ENCODE peak calls at places on chromosome 2, in ten cellular contexts. J, C, L, A, T, K, G, Q, H and X are unnamed samples.

GRCh38 chr2:81395746-81396145 is 1091.2 kb upstream of the LRRTM1 start:
- DNase-seq in T (no peak), J (no peak), K (no peak), A (no peak), L (no peak), Q (no peak), G (no peak), C (no peak), H (no peak), X (no peak)

GRCh38 chr2:38750011-38750792 is 959 bp downstream of the SRSF7 start:
- DNase-seq in L (no peak), C (peak), G (peak), H (no peak), T (peak), J (peak), A (no peak), Q (peak), K (peak), X (no peak)

GRCh38 chr2:128454980-128455709 is 136.5 kb upstream of the HS6ST1 start:
- DNase-seq in A (no peak), H (no peak), L (peak), J (no peak), Q (no peak), G (no peak), C (no peak), T (no peak), K (peak), X (no peak)

GRCh38 chr2:74416721-74417120 is 4.7 kb downstream of the C2orf81 start:
- DNase-seq in J (no peak), H (no peak), G (no peak), C (no peak), T (no peak), L (no peak), A (no peak), Q (no peak), K (no peak), X (no peak)

GRCh38 chr2:64524604-64525322 is 635 bp downstream of the AFTPH start:
- DNase-seq in G (peak), C (peak), K (no peak), T (peak), J (peak), L (no peak), Q (no peak), A (no peak), H (peak), X (no peak)

GRCh38 chr2:238578256-238578655 is 151.5 kb downstream of the ASB1 start:
- DNase-seq in T (no peak), G (no peak), A (no peak), K (peak), J (no peak), C (no peak), Q (no peak), H (no peak), L (no peak), X (no peak)

GRCh38 chr2:109457366-109457765 is 156.4 kb downstream of the SEPTIN10 start:
- DNase-seq in T (no peak), Q (no peak), C (no peak), H (peak), J (no peak), K (peak), A (no peak), G (no peak), L (no peak), X (no peak)

GRCh38 chr2:199807966-199808365 is 43.0 kb downstream of the FTCDNL1 start:
- DNase-seq in G (no peak), J (no peak), T (no peak), K (no peak), A (no peak), L (no peak), C (no peak), Q (no peak), H (no peak), X (no peak)

GRCh38 chr2:26873584-26873983 is 25.7 kb downstream of the DPYSL5 start:
- DNase-seq in J (no peak), K (no peak), C (no peak), A (no peak), G (no peak), L (no peak), T (no peak), Q (no peak), H (no peak), X (no peak)

GRCh38 chr2:224986479-224986878 is 55.8 kb downstream of the DOCK10 start:
- DNase-seq in T (no peak), Q (no peak), G (no peak), C (no peak), A (no peak), L (no peak), H (no peak), K (no peak), J (peak), X (no peak)

GRCh38 chr2:54360055-54360792 is 95.9 kb upstream of the SPTBN1 start:
- DNase-seq in J (no peak), K (no peak), C (peak), G (peak), L (peak), T (peak), A (peak), H (no peak), Q (no peak), X (no peak)

GRCh38 chr2:55430536-55430935 is 10.9 kb upstream of the CCDC88A start:
- DNase-seq in A (no peak), H (peak), K (no peak), J (no peak), T (no peak), L (no peak), C (no peak), G (no peak), Q (no peak), X (no peak)

GRCh38 chr2:239874636-239875356 is 150.3 kb downstream of the NDUFA10 start:
- DNase-seq in C (no peak), H (no peak), J (no peak), K (no peak), T (no peak), G (no peak), A (no peak), L (peak), Q (no peak), X (no peak)

GRCh38 chr2:20467789-20468548 is 21.1 kb downstream of the RHOB start:
- DNase-seq in L (peak), C (no peak), G (no peak), Q (no peak), T (peak), K (peak), H (peak), J (no peak), A (no peak), X (no peak)

GRCh38 chr2:203743441-203743932 is 37.0 kb downstream of the CD28 start:
- DNase-seq in T (no peak), K (no peak), C (no peak), L (no peak), J (no peak), A (no peak), Q (no peak), G (peak), H (no peak), X (no peak)

GRCh38 chr2:67945976-67946375 is 116.8 kb downstream of the C1D start:
- DNase-seq in Q (no peak), L (no peak), G (no peak), J (no peak), A (no peak), K (no peak), H (no peak), T (no peak), C (no peak), X (no peak)

GRCh38 chr2:53970095-53970897 is 497 bp downstream of the PSME4 start:
- DNase-seq in Q (peak), G (peak), L (peak), K (no peak), J (peak), C (peak), H (peak), T (no peak), A (peak), X (no peak)

GRCh38 chr2:237700583-237701032 is 73.2 kb downstream of the LRRFIP1 start:
- DNase-seq in T (no peak), L (peak), H (no peak), K (peak), A (peak), J (peak), Q (no peak), G (no peak), C (no peak), X (no peak)

GRCh38 chr2:9693138-9693520 is 62.3 kb upstream of the YWHAQ start:
- DNase-seq in Q (no peak), H (no peak), T (peak), A (peak), K (no peak), G (no peak), J (no peak), L (peak), C (no peak), X (no peak)

GRCh38 chr2:62071760-62072680 is 123.9 kb upstream of the B3GNT2 start:
- DNase-seq in J (no peak), H (no peak), A (no peak), T (no peak), L (no peak), K (no peak), C (no peak), Q (no peak), G (no peak), X (no peak)

GRCh38 chr2:234451852-234452625 is 44.8 kb downstream of the ARL4C start:
- DNase-seq in L (no peak), T (no peak), G (no peak), C (no peak), Q (no peak), K (no peak), J (peak), A (peak), H (no peak), X (no peak)

GRCh38 chr2:70855679-70856078 is 20.1 kb upstream of the CD207 start:
- DNase-seq in K (no peak), A (no peak), Q (no peak), J (no peak), C (no peak), G (no peak), L (peak), T (no peak), H (peak), X (no peak)

GRCh38 chr2:149507933-149508332 is 79.6 kb downstream of the MMADHC start:
- DNase-seq in A (no peak), H (no peak), K (no peak), L (no peak), C (no peak), Q (no peak), T (no peak), J (no peak), G (no peak), X (no peak)

GRCh38 chr2:71635798-71636197 is 182.4 kb downstream of the DYSF start:
- DNase-seq in L (no peak), C (no peak), Q (no peak), T (no peak), H (no peak), G (no peak), J (no peak), K (no peak), A (no peak), X (no peak)

GRCh38 chr2:47945036-47945781 is 38.9 kb upstream of the FBXO11 start:
- DNase-seq in J (no peak), T (no peak), K (no peak), G (no peak), L (no peak), C (no peak), H (no peak), A (no peak), Q (no peak), X (no peak)

GRCh38 chr2:96866586-96866985 is 3.3 kb downstream of the SEMA4C start:
- DNase-seq in A (no peak), H (no peak), G (no peak), K (peak), L (no peak), C (no peak), T (no peak), Q (no peak), J (no peak), X (no peak)

GRCh38 chr2:28496781-28497180 is 921 bp downstream of the PLB1 start:
- DNase-seq in Q (no peak), J (no peak), C (no peak), K (no peak), A (no peak), T (no peak), H (no peak), G (no peak), L (no peak), X (no peak)

GRCh38 chr2:195601361-195601760 is 55.7 kb upstream of the SLC39A10 start:
- DNase-seq in G (no peak), L (no peak), C (no peak), A (no peak), Q (no peak), K (no peak), J (no peak), T (no peak), H (no peak), X (no peak)

GRCh38 chr2:96140941-96141623 is 2.8 kb upstream of the ASTL start:
- DNase-seq in A (no peak), C (no peak), K (peak), J (no peak), L (no peak), G (no peak), Q (no peak), T (no peak), H (no peak), X (no peak)

GRCh38 chr2:64414736-64415435 is 39.1 kb upstream of the LGALSL start:
- DNase-seq in T (no peak), K (no peak), Q (no peak), J (no peak), A (no peak), G (no peak), L (no peak), C (no peak), H (no peak), X (no peak)

GRCh38 chr2:38592951-38593350 is 9.8 kb downstream of the HNRNPLL start:
- DNase-seq in J (no peak), L (no peak), K (no peak), H (no peak), A (no peak), G (no peak), C (no peak), Q (no peak), T (no peak), X (no peak)

GRCh38 chr2:180927030-180927686 is 53.2 kb upstream of the UBE2E3 start:
- DNase-seq in C (no peak), G (no peak), A (no peak), Q (no peak), J (no peak), L (no peak), T (no peak), H (no peak), K (no peak), X (no peak)

GRCh38 chr2:193867454-193867853 is 1672.7 kb upstream of the TMEFF2 start:
- DNase-seq in J (no peak), T (no peak), C (no peak), A (no peak), Q (no peak), K (no peak), H (no peak), L (no peak), G (no peak), X (no peak)

GRCh38 chr2:233098615-233099014 is 38.5 kb downstream of the INPP5D start:
- DNase-seq in J (no peak), A (no peak), L (no peak), H (peak), Q (no peak), K (peak), C (peak), G (no peak), T (no peak), X (no peak)

GRCh38 chr2:59008950-59009349 is 767.8 kb upstream of the FANCL start:
- DNase-seq in H (no peak), Q (no peak), T (no peak), J (no peak), K (no peak), C (no peak), G (no peak), A (no peak), L (no peak), X (no peak)

DNA sequence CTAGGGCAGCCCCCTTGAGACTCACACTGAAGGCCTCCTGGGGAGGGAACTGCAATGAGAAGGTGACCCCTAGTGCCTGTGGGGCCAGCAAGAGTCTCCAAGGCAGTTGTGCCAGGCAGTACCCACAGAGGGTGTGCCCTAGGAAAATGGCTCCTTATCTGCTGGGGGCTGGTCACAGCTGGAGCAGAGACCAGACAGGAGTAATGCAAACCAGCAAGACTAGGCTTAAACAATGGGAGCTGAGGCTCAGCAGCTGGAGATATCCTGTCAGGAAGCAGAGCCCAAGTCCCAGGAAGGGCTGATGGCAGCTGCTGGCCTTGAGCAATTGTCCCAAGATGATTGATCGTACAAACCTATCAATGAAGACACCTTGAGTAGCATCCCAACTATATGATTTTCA is 26.8 kb upstream of the E2F6 start:
- DNase-seq in Q (no peak), G (no peak), K (no peak), C (no peak), J (no peak), H (no peak), T (no peak), A (no peak), L (no peak), X (no peak)
- H3K27ac ChIP-seq in Q (no peak), G (no peak), K (no peak), C (no peak), J (no peak), H (no peak), T (no peak), A (no peak), L (no peak), X (no peak)

GRCh38 chr2:31233216-31233615 is 736 bp upstream of the EHD3 start:
- DNase-seq in C (no peak), L (peak), K (no peak), Q (no peak), T (no peak), H (peak), G (no peak), J (no peak), A (no peak), X (no peak)
- H3K4me3 ChIP-seq in C (no peak), L (no peak), K (peak), Q (peak), T (no peak), H (peak), G (peak), J (peak), A (no peak), X (no peak)

GRCh38 chr2:45992746-45993475 is 304.3 kb upstream of the EPAS1 start:
- DNase-seq in L (no peak), G (no peak), K (no peak), J (no peak), T (no peak), Q (no peak), C (no peak), H (no peak), A (no peak), X (no peak)
- H3K27ac ChIP-seq in L (no peak), G (no peak), K (no peak), J (no peak), T (no peak), Q (peak), C (peak), H (peak), A (no peak), X (no peak)

DNA sequence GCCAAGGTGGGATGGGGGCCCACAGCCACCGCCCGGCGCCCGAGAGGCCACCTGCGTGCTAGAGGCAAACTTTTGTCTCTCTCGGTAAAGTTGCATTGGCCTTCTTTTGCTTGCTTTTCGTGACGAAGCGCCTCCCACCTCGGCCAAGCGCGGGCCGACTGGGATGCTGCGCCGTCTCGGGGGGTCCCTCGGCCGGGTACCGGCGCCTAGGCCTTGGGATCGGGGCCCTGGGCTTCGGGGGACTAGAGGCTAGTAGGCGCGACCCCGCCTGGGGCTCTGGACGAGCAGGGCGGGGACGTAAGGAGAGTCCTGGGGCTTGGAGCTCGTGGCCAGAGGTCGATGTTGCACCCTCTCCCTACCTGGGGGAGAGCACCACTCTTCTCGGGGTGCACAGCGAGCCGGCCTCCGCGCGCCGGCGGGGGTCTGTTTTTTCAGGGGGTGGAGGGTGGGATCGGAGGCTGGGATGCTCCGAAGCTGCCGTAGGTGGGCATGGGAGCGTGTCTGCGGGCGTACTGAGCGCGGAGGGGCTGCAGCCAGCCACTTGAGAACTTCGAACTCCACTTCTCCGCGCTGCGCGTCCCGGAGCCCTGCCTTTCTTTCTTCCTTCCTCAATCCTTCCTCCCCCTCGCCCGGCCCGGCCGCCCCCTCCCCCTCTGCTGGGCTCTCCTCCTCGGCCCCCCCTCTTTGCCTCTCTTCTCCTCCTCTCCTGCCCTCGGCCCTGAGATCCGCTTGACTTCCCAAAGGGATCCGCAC is 710 bp downstream of the GLI2 start:
- DNase-seq in C (no peak), Q (no peak), T (peak), L (peak), J (no peak), K (peak), H (no peak), A (no peak), G (no peak), X (no peak)
- H3K4me3 ChIP-seq in C (no peak), Q (peak), T (peak), L (peak), J (no peak), K (peak), H (no peak), A (peak), G (peak), X (peak)

DNA sequence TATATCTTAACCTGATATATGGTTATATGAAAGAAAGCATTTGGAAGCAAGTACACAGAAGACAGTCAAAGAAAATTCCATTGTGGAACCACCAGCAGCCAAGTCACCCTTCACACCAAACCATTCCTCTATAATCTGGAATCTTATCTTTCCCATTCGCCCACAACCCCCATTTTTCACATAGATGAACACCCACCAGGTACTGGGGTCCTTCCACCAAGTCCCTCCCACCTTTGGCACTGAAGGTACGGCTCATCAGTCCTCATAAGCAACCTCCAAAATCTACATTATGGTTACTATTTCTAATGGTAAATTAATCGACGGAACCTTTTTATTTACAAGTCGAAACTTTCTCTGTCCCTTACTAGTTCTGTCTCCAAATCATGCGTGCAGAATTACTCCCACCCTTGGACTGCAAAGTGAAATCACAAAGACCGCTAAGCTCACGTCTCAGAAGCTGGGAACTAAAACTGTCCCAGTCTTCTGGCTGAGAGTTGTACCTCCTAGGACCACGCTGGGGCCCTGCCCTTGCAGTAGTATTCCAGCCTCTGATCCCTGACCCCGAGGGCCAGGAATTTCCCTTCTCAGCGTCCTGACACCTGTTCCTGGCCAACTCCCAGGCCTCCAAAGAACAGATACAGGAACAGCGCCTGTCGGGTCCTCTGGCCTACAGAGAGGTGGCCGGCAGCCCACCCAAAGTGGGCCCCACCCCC is 702 bp downstream of the OLA1 start:
- DNase-seq in G (peak), Q (no peak), J (peak), A (peak), C (peak), T (no peak), H (peak), L (no peak), K (no peak), X (no peak)
- H3K27ac ChIP-seq in G (peak), Q (peak), J (peak), A (peak), C (peak), T (peak), H (peak), L (peak), K (peak), X (no peak)

DNA sequence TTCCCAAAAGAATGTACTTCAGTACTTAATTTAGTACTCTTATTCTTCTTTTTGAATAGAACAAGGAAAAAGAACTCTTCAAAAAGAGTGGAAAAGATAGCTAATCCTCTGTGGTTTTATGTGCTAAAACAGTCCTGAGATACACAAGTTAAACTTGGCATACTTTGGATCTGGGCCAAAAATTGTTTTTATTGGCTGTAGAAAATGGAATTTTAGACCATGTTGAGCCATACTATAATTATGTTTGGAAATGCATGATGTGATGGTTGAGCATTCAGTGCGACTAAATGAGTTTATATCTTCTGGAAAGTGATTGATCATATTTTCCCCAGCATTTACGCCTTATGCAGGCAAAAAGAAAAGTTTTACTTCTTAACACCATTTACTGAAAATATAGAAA is 18.0 kb upstream of the PDE1A start:
- DNase-seq in Q (no peak), C (no peak), K (no peak), G (no peak), A (peak), H (no peak), T (no peak), L (no peak), J (no peak), X (no peak)
- H3K4me3 ChIP-seq in Q (no peak), C (no peak), K (no peak), G (no peak), A (no peak), H (no peak), T (no peak), L (no peak), J (no peak), X (no peak)